ENCODE peak calls at places on chromosomes 13 and 19, in four cellular contexts. N, O, Q and Z are unnamed samples.
A peak's percentile ranks its signal among the peaks of the same experiment; 100 is the strongest.

GRCh38 chr19:18842166-18842565 is 10.4 kb downstream of the UPF1 start:
- DNase-seq in N (no peak), Q (no peak), O (no peak), Z (no peak)

GRCh38 chr13:99486996-99487395 is 14.3 kb upstream of the TM9SF2 start:
- DNase-seq in O (no peak), N (no peak), Q (no peak), Z (no peak)

GRCh38 chr13:24802074-24802473 is 38.1 kb downstream of the RNF17 start:
- DNase-seq in Q (no peak), N (no peak), O (no peak), Z (no peak)

GRCh38 chr13:77383097-77383496 is 56.2 kb upstream of the MYCBP2 start:
- DNase-seq in N (no peak), O (no peak), Q (no peak), Z (no peak)

GRCh38 chr13:36096411-36097184 is 34.6 kb downstream of the DCLK1 start:
- DNase-seq in O (no peak), Q (no peak), N (no peak), Z (no peak)

GRCh38 chr13:32669030-32669646 is 82.9 kb downstream of the PDS5B start:
- DNase-seq in Q (no peak), O (no peak), N (no peak), Z (no peak)

GRCh38 chr13:32059511-32059984 is 28.0 kb downstream of the FRY start:
- DNase-seq in Q (no peak), O (no peak), N (no peak), Z (no peak)

GRCh38 chr13:87954116-87954515 is 282.9 kb downstream of the SLITRK5 start:
- DNase-seq in Q (no peak), O (no peak), N (no peak), Z (no peak)

GRCh38 chr13:67792151-67792665 is 562.1 kb upstream of the PCDH9 start:
- DNase-seq in Q (no peak), N (no peak), O (no peak), Z (peak; percentile 46)

GRCh38 chr13:98022210-98022609 is 68.7 kb downstream of the IPO5 start:
- DNase-seq in Q (no peak), O (peak; percentile 72), N (no peak), Z (no peak)

GRCh38 chr13:109875746-109876145 is 89.4 kb upstream of the IRS2 start:
- DNase-seq in N (no peak), O (no peak), Q (no peak), Z (no peak)

GRCh38 chr13:112137144-112137543 is 70.2 kb downstream of the SOX1 start:
- DNase-seq in O (no peak), N (no peak), Q (no peak), Z (no peak)

GRCh38 chr19:12867120-12868099 is 13.8 kb downstream of the DNASE2 start:
- DNase-seq in N (peak; percentile 87), O (no peak), Q (no peak), Z (peak; percentile 21)

GRCh38 chr13:25232937-25233515 is 54.3 kb downstream of the MTMR6 start:
- DNase-seq in Q (no peak), O (no peak), N (no peak), Z (peak; percentile 12)

GRCh38 chr19:19068659-19069509 is 5.1 kb downstream of the SLC25A42 start:
- DNase-seq in N (no peak), O (no peak), Q (no peak), Z (no peak)

GRCh38 chr13:19283836-19284235 is 102.2 kb upstream of the TUBA3C start:
- DNase-seq in O (no peak), N (no peak), Q (no peak), Z (no peak)

GRCh38 chr19:32373614-32374295 is 28.3 kb downstream of the ZNF507 start:
- DNase-seq in N (no peak), Q (no peak), O (peak; percentile 98), Z (peak; percentile 92)

GRCh38 chr19:4354897-4355296 is 11.5 kb downstream of the MPND start:
- DNase-seq in Q (no peak), N (no peak), O (no peak), Z (no peak)

GRCh38 chr13:42752731-42753130 is 28.7 kb upstream of the FAM216B start:
- DNase-seq in N (no peak), O (no peak), Q (no peak), Z (no peak)

GRCh38 chr19:351976-352625 is 7.5 kb upstream of the MIER2 start:
- DNase-seq in Q (no peak), O (no peak), N (no peak), Z (no peak)

GRCh38 chr13:26619321-26619720 is 61.8 kb downstream of the WASF3 start:
- DNase-seq in Q (no peak), O (peak; percentile 47), N (no peak), Z (no peak)

GRCh38 chr19:1304197-1304924 is 18.7 kb downstream of the EFNA2 start:
- DNase-seq in Q (no peak), O (no peak), N (no peak), Z (no peak)

GRCh38 chr13:40780822-40781401 is 8.5 kb upstream of the SLC25A15 start:
- DNase-seq in O (no peak), N (no peak), Q (no peak), Z (no peak)

GRCh38 chr19:49677901-49678674 is 1.0 kb downstream of the PRMT1 start:
- DNase-seq in O (no peak), N (peak; percentile 80), Q (peak; percentile 72), Z (no peak)

GRCh38 chr13:99590519-99591011 is 89.3 kb downstream of the TM9SF2 start:
- DNase-seq in Q (no peak), O (no peak), N (no peak), Z (no peak)

GRCh38 chr19:964761-965694 is 19.1 kb upstream of the WDR18 start:
- DNase-seq in N (peak; percentile 51), Q (no peak), O (no peak), Z (no peak)

GRCh38 chr13:25598421-25598820 is 226.6 kb downstream of the ATP8A2 start:
- DNase-seq in N (no peak), Q (no peak), O (no peak), Z (no peak)

GRCh38 chr13:111515648-111516047 is 195.2 kb downstream of the TEX29 start:
- DNase-seq in O (no peak), N (peak; percentile 60), Q (no peak), Z (no peak)

GRCh38 chr13:113371061-113371460 is 7.1 kb upstream of the GRTP1 start:
- DNase-seq in Q (no peak), N (no peak), O (no peak), Z (no peak)

DNA sequence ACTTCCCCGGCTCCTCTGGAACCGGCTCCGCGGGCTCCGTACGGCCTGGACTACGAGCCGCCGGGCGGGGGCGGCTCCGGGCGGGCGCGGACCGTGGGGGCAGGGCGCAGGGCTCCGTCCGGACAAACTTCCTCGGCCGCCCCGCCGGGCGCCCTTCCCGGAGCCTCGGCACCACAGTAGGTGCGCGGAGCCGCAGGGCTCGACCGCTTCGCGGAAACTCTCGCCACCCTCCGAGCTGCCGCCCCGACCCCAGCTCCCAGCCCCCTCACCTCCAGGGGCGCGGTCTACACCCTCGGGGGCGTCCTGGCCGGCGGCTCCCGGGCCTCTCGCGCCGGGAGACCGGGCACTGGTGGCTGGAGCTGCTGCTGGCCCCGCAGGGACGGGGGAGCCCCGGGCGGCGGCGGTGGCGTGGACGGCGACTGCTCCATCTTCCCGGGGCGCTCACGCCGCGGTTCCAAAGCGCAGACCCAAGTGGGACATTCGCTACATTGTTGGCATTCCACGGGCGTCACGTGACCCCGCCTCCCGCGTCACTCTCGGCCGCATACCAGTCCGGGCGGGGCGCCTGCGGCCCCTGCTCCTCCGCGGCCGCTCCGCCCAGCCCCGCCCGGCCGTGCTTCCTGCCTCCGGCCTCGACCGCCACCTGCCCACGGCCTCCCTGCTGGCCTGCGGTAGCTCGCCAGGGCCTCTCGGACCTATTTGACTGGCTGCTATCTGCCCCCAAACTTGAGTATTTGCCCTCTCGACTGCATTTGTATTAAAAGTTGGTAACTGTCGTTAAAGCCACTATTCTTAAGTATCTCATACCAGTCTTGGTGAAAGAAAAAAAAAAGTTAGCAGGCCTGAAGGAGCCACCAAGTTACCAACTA is at the start of gene LATS2:
- DNase-seq in Q (peak; percentile 96), N (peak; percentile 100), O (peak; percentile 70), Z (peak; percentile 79)
- TF ChIP-seq CTCF in Q (peak; percentile 68), N (peak; percentile 23), O (peak; percentile 37), Z (no peak)

GRCh38 chr13:96792736-96793444 is 201.4 kb downstream of the OXGR1 start:
- DNase-seq in O (no peak), Q (no peak), N (no peak), Z (no peak)

GRCh38 chr13:96792188-96792587 is 202.1 kb downstream of the OXGR1 start:
- DNase-seq in O (no peak), Q (no peak), N (no peak), Z (no peak)

GRCh38 chr13:96796234-96796633 is 198.0 kb downstream of the OXGR1 start:
- DNase-seq in N (no peak), Q (no peak), O (no peak), Z (no peak)
- TF ChIP-seq CTCF in N (no peak), Q (no peak), O (no peak), Z (peak; percentile 39)

DNA sequence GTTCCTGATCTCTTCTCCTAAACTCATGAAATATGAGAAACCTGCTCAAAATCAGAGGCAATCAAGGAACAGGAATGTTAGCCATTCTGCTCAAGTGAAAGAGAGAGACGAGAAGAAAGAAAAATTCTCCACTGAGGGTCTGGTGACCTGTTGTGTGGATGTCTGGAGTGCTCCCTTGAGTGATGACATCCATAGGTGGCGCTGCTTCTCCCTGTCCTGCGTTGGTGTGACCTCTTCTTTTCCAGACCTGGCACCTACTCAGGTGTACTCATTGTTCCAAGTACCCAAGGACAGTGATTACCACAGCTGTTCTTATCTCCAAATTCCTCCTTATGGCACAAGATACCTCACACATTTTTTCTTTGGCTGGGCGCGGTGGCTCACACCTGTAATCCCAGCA is 4.0 kb downstream of the ZNF223 start:
- DNase-seq in Q (no peak), N (no peak), O (no peak), Z (no peak)
- TF ChIP-seq CTCF in Q (no peak), N (no peak), O (no peak), Z (no peak)

GRCh38 chr19:36031308-36031707 is 1.4 kb downstream of the CLIP3 start:
- DNase-seq in N (no peak), Q (no peak), O (no peak), Z (no peak)

GRCh38 chr19:36027696-36028095 is 5.0 kb downstream of the CLIP3 start:
- DNase-seq in N (no peak), Q (no peak), O (no peak), Z (no peak)

GRCh38 chr19:36030264-36031148 is 2.2 kb downstream of the CLIP3 start:
- DNase-seq in Q (no peak), N (no peak), O (no peak), Z (no peak)

GRCh38 chr19:36028313-36029041 is 4.2 kb downstream of the CLIP3 start:
- DNase-seq in O (no peak), N (no peak), Q (no peak), Z (no peak)

DNA sequence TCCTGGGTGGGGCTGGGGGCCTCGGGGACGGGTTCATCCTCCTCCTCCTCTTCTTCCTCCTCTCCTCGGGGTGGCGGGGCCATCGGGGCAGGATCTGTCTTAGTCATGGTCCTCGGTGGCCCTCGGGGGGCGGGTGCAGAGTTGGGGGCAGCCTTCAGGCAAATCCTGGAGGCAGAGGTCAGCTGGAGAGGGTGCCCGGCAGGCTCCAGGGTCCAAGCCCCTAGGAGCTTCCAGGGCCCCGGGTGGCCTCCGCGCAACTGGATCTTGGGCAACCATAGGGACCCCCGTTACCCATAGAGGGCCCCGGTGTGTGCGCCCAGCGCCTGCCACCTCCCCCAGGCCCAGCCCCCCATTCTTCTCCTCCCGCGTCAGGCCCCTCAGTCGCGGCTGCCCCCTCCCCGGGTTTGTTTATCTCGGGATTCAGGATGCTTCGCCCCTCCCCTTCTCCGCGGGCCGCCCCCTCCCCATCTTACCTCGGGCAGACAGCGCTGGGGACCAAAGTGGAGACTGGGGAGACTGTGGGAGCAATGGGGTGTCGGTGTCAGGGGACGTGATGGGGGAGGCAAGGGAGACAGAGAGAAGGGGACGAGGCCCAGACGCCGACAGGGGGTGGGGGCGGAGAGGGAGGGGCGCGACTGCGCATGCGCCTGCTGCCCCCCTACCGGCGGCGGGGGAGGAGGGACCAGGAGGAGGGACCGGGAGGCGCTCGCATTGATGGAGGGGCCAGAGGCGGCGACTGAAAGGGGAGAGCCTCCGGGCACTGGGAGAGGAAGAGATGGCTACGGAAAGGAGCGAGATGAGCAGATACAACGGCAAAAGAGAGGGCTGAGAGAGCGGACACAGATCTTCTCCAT is at the start of gene CLIP3:
- DNase-seq in Q (no peak), O (no peak), N (no peak), Z (no peak)
- TF ChIP-seq CTCF in Q (peak; percentile 51), O (peak; percentile 11), N (no peak), Z (no peak)